ENCODE peak calls at places on chromosomes 1 and 21, in four cellular contexts. One of them, this sample, is unnamed.

GRCh38 chr1:14439015-14439414 is 159.5 kb upstream of the KAZN start:
- DNase-seq in heart left ventricle: no peak
- DNase-seq in dorsolateral prefrontal cortex: no peak
- DNase-seq in tibial artery: no peak
- DNase-seq in this sample: no peak

GRCh38 chr1:167824163-167824794 is 89.7 kb downstream of the ADCY10 start:
- DNase-seq in tibial artery: no peak
- DNase-seq in dorsolateral prefrontal cortex: no peak
- DNase-seq in heart left ventricle: no peak
- DNase-seq in this sample: no peak

GRCh38 chr1:153466908-153467307 is 6.5 kb upstream of the S100A7 start:
- DNase-seq in tibial artery: no peak
- DNase-seq in dorsolateral prefrontal cortex: no peak
- DNase-seq in heart left ventricle: no peak
- DNase-seq in this sample: no peak

GRCh38 chr1:145846191-145846590 is 761 bp downstream of the NUDT17 start:
- DNase-seq in heart left ventricle: peak; percentile 29
- DNase-seq in dorsolateral prefrontal cortex: no peak
- DNase-seq in tibial artery: no peak
- DNase-seq in this sample: peak; percentile 36

GRCh38 chr1:6271554-6271953 is 10.7 kb upstream of the GPR153 start:
- DNase-seq in heart left ventricle: no peak
- DNase-seq in dorsolateral prefrontal cortex: no peak
- DNase-seq in tibial artery: no peak
- DNase-seq in this sample: no peak

GRCh38 chr1:56573311-56573710 is 6.1 kb downstream of the PLPP3 start:
- DNase-seq in tibial artery: no peak
- DNase-seq in heart left ventricle: no peak
- DNase-seq in dorsolateral prefrontal cortex: no peak
- DNase-seq in this sample: peak; percentile 45

GRCh38 chr1:116375884-116376733 is 3.1 kb downstream of the ATP1A1 start:
- DNase-seq in tibial artery: peak; percentile 89
- DNase-seq in heart left ventricle: peak; percentile 88
- DNase-seq in dorsolateral prefrontal cortex: peak; percentile 66
- DNase-seq in this sample: peak; percentile 41

GRCh38 chr1:59146651-59147358 is 150.1 kb upstream of the FGGY start:
- DNase-seq in dorsolateral prefrontal cortex: no peak
- DNase-seq in heart left ventricle: peak; percentile 72
- DNase-seq in tibial artery: peak; percentile 43
- DNase-seq in this sample: no peak

GRCh38 chr1:13814131-13814530 is 114.1 kb downstream of the PRDM2 start:
- DNase-seq in dorsolateral prefrontal cortex: no peak
- DNase-seq in heart left ventricle: no peak
- DNase-seq in tibial artery: no peak
- DNase-seq in this sample: no peak

GRCh38 chr1:90313756-90314155 is 318.8 kb downstream of the ZNF326 start:
- DNase-seq in heart left ventricle: no peak
- DNase-seq in dorsolateral prefrontal cortex: no peak
- DNase-seq in tibial artery: no peak
- DNase-seq in this sample: no peak

GRCh38 chr21:42624095-42624830 is 29.2 kb upstream of the PDE9A start:
- DNase-seq in dorsolateral prefrontal cortex: peak; percentile 8
- DNase-seq in tibial artery: no peak
- DNase-seq in heart left ventricle: no peak
- DNase-seq in this sample: no peak

GRCh38 chr1:150486966-150487762 is at the start of gene TARS2:
- DNase-seq in heart left ventricle: peak; percentile 96
- DNase-seq in tibial artery: peak; percentile 98
- DNase-seq in dorsolateral prefrontal cortex: peak; percentile 97
- DNase-seq in this sample: peak; percentile 96

GRCh38 chr1:150479927-150480352 is 7.3 kb upstream of the TARS2 start:
- DNase-seq in heart left ventricle: no peak
- DNase-seq in tibial artery: no peak
- DNase-seq in dorsolateral prefrontal cortex: no peak
- DNase-seq in this sample: no peak

GRCh38 chr1:150484431-150484830 is 2.8 kb upstream of the TARS2 start:
- DNase-seq in heart left ventricle: no peak
- DNase-seq in dorsolateral prefrontal cortex: no peak
- DNase-seq in tibial artery: no peak
- DNase-seq in this sample: no peak

GRCh38 chr1:150487763-150488115 is 520 bp downstream of the TARS2 start:
- DNase-seq in tibial artery: no peak
- DNase-seq in dorsolateral prefrontal cortex: no peak
- DNase-seq in heart left ventricle: no peak
- DNase-seq in this sample: no peak

GRCh38 chr1:150484861-150485260 is 2.4 kb upstream of the TARS2 start:
- DNase-seq in dorsolateral prefrontal cortex: no peak
- DNase-seq in tibial artery: no peak
- DNase-seq in heart left ventricle: no peak
- DNase-seq in this sample: no peak
- TF ChIP-seq CTCF in dorsolateral prefrontal cortex: no peak
- TF ChIP-seq CTCF in tibial artery: no peak
- TF ChIP-seq CTCF in heart left ventricle: no peak
- TF ChIP-seq CTCF in this sample: peak; percentile 49

GRCh38 chr1:155296660-155297059 is 4.6 kb downstream of the PKLR start:
- DNase-seq in tibial artery: no peak
- DNase-seq in heart left ventricle: no peak
- DNase-seq in dorsolateral prefrontal cortex: no peak
- DNase-seq in this sample: no peak

GRCh38 chr1:155295942-155296267 is 5.3 kb downstream of the PKLR start:
- DNase-seq in tibial artery: no peak
- DNase-seq in dorsolateral prefrontal cortex: no peak
- DNase-seq in heart left ventricle: no peak
- DNase-seq in this sample: no peak

GRCh38 chr1:155297431-155297830 is 3.8 kb downstream of the PKLR start:
- DNase-seq in heart left ventricle: no peak
- DNase-seq in tibial artery: no peak
- DNase-seq in dorsolateral prefrontal cortex: no peak
- DNase-seq in this sample: no peak

GRCh38 chr1:155294520-155295182 is 6.6 kb downstream of the PKLR start:
- DNase-seq in tibial artery: no peak
- DNase-seq in dorsolateral prefrontal cortex: no peak
- DNase-seq in heart left ventricle: no peak
- DNase-seq in this sample: no peak

GRCh38 chr1:155295183-155295941 is 5.9 kb downstream of the PKLR start:
- DNase-seq in dorsolateral prefrontal cortex: no peak
- DNase-seq in tibial artery: no peak
- DNase-seq in heart left ventricle: no peak
- DNase-seq in this sample: no peak
- H3K4me3 ChIP-seq in dorsolateral prefrontal cortex: peak overlapping the region; percentile 51
- H3K4me3 ChIP-seq in tibial artery: no peak overlapping the region
- H3K4me3 ChIP-seq in heart left ventricle: no peak overlapping the region
- H3K4me3 ChIP-seq in this sample: no peak overlapping the region

DNA sequence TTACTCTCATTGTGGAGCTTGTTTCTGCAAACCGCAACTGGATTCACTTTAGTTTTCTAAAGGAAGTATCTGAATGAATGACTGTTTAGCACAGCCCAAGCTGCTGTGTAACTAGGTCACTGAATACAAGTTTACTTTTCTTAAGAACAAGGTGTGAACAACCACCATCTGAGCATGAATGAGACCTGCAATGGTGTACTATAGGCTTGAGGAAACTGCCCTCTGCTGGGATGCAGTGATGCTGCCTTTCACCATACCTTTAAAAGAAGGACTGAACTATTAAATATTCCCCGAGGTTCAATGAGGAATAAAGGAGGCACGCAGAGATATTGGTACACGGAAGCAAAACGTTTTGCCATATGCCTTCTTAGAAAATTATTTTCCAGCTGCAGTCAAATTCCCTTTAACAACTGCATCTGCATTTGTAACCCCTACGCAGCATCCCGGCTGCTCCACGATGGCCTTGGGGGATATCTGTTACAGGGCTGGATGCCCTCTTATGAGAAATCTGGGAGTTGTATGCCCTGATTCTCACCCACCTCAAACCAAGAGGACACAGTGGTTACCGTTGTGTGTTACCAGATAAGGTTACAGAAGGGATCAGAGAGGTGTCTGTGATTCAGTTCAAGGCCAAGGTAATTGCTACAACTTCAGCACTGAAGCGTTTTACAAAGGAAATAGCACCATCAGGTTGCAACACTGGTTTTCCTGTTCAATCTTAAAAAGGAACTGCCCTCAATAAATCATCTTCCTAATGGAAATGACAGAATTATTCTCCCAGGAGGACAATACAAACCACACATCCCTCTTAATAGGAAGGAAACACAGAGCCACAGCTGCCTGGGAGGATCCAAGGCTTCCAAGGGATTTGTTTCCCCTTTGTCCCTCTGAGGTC is 470.5 kb downstream of the LTN1 start:
- DNase-seq in heart left ventricle: no peak
- DNase-seq in dorsolateral prefrontal cortex: peak; percentile 46
- DNase-seq in tibial artery: no peak
- DNase-seq in this sample: peak; percentile 67
- TF ChIP-seq CTCF in heart left ventricle: peak; percentile 31
- TF ChIP-seq CTCF in dorsolateral prefrontal cortex: peak; percentile 36
- TF ChIP-seq CTCF in tibial artery: no peak
- TF ChIP-seq CTCF in this sample: peak; percentile 82

GRCh38 chr1:210441028-210441427 is 112.3 kb downstream of the HHAT start:
- DNase-seq in tibial artery: no peak
- DNase-seq in dorsolateral prefrontal cortex: no peak
- DNase-seq in heart left ventricle: no peak
- DNase-seq in this sample: no peak
- H3K4me3 ChIP-seq in tibial artery: no peak overlapping the region
- H3K4me3 ChIP-seq in dorsolateral prefrontal cortex: no peak overlapping the region
- H3K4me3 ChIP-seq in heart left ventricle: no peak overlapping the region
- H3K4me3 ChIP-seq in this sample: no peak overlapping the region

GRCh38 chr1:231757101-231757404 is 130.5 kb downstream of the DISC1 start:
- DNase-seq in dorsolateral prefrontal cortex: no peak
- DNase-seq in heart left ventricle: no peak
- DNase-seq in tibial artery: no peak
- DNase-seq in this sample: no peak
- TF ChIP-seq CTCF in dorsolateral prefrontal cortex: peak; percentile 0
- TF ChIP-seq CTCF in heart left ventricle: peak; percentile 11
- TF ChIP-seq CTCF in tibial artery: no peak
- TF ChIP-seq CTCF in this sample: no peak

DNA sequence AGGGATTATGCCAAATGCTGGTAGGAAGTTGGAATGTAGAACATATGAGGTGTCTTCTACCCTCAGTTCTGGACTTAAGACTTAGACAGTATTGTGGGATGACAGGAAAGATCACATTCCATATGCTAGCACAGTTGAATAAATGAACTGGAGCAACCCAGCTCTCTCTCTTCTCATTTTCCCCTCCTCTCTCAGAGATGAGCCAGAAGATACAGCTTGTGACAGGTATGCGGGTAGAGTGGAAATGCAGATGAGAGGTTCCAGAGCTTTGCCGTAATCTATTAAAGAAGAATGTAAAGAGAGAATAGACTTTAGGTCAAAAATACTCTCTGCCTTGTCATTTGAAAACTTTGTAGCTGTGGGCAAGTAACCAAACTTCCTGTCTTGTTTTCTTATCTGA is 32.5 kb upstream of the HMCN1 start:
- DNase-seq in dorsolateral prefrontal cortex: no peak
- DNase-seq in tibial artery: no peak
- DNase-seq in heart left ventricle: no peak
- DNase-seq in this sample: no peak
- H3K4me3 ChIP-seq in dorsolateral prefrontal cortex: no peak overlapping the region
- H3K4me3 ChIP-seq in tibial artery: no peak overlapping the region
- H3K4me3 ChIP-seq in heart left ventricle: no peak overlapping the region
- H3K4me3 ChIP-seq in this sample: no peak overlapping the region

DNA sequence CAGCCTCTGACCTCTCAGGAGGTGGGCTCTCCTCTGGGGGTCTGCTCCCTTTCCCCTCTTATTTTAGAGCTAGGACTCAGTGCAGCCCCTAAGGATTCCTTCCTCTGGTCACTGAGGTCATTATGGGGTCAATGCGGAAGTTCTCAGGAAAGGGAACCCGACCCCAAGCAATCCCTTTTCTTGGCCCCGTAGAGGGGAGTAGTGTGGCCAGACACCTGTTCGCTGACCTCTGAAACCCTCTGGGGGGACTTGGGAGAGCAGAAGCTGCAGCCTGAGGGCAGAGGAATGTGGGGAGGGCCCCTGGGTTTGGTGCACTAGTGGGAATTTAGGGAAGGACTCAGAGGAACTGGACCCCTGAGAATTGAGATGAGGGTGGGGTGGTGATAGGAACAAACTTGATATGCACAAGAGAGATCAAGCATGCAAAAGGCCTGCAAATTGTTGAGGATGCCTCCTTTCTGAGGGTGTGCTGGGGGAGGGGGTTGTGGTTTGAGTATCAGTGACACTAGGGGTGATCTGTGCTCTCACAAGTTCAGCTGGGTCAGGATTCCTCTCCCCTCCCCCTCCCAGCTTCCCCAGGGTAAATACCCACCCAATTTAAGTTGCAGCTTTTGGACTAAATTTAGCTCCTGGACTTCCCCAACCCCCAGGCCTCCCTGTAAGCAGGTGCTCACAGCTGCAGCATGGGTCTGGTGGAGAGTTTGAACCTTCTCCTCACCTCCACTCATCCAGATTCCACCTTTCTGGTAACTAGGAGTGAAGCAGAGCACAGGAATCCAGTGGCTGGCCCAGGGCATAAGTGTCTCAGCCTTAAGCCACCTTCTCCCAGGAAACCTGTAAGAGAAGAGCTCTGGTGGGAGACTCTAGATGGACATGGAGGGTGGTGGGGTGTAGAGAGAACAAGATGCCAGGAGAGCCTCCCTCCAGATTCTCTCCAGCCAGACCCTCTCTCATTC is 13.5 kb downstream of the ADAMTSL4 start:
- DNase-seq in tibial artery: peak; percentile 44
- DNase-seq in dorsolateral prefrontal cortex: no peak
- DNase-seq in heart left ventricle: no peak
- DNase-seq in this sample: no peak
- TF ChIP-seq CTCF in tibial artery: no peak
- TF ChIP-seq CTCF in dorsolateral prefrontal cortex: no peak
- TF ChIP-seq CTCF in heart left ventricle: no peak
- TF ChIP-seq CTCF in this sample: no peak